ENCODE peak calls at places on chromosomes 16 and 17, in four cellular contexts. E is naive thymus-derived CD8-positive, alpha-beta T cell; D is HFFc6; G is HEK293T. N is an unnamed sample.

GRCh38 chr17:17722081-17722905 is 41.0 kb downstream of the RAI1 start:
- DNase-seq in E (no peak), G (no peak), D (peak), N (no peak)

GRCh38 chr17:49132699-49133364 is at the start of gene B4GALNT2:
- DNase-seq in E (peak), G (no peak), D (no peak), N (no peak)

GRCh38 chr17:32206816-32207215 is 58.8 kb upstream of the RHBDL3 start:
- DNase-seq in G (no peak), E (no peak), D (no peak), N (no peak)

GRCh38 chr16:75931043-75931442 is 204.8 kb upstream of the CPHXL start:
- DNase-seq in G (no peak), D (peak), E (no peak), N (no peak)

GRCh38 chr17:69485901-69486643 is 71.6 kb downstream of the MAP2K6 start:
- DNase-seq in D (no peak), E (no peak), G (no peak), N (no peak)

GRCh38 chr16:3669067-3669466 is 14.6 kb downstream of the DNASE1 start:
- DNase-seq in E (no peak), D (no peak), G (no peak), N (no peak)

GRCh38 chr16:89325861-89326471 is 108.5 kb downstream of the ZNF778 start:
- DNase-seq in D (peak), G (no peak), E (no peak), N (no peak)

GRCh38 chr16:2799852-2800226 is 1.6 kb downstream of the PRSS41 start:
- DNase-seq in G (no peak), D (no peak), E (no peak), N (no peak)

GRCh38 chr17:5111402-5112204 is at the start of gene ZNF232:
- DNase-seq in E (peak), D (peak), G (peak), N (peak)

GRCh38 chr17:61809816-61810392 is 53.4 kb downstream of the BRIP1 start:
- DNase-seq in D (peak), E (no peak), G (no peak), N (no peak)

GRCh38 chr17:8121531-8122390 is 2.1 kb downstream of the HES7 start:
- DNase-seq in G (no peak), D (peak), E (peak), N (peak)

GRCh38 chr17:42581744-42582270 is 4.3 kb upstream of the PSMC3IP start:
- DNase-seq in D (no peak), G (no peak), E (no peak), N (no peak)

GRCh38 chr16:13122074-13122473 is 220.7 kb downstream of the SHISA9 start:
- DNase-seq in E (no peak), G (no peak), D (no peak), N (no peak)

GRCh38 chr17:39235555-39236221 is 9.9 kb upstream of the STAC2 start:
- DNase-seq in D (peak), G (peak), E (peak), N (no peak)

GRCh38 chr16:5640883-5641282 is 543.3 kb upstream of the EEF2KMT start:
- DNase-seq in G (no peak), E (no peak), D (no peak), N (no peak)

GRCh38 chr16:29986931-29987330 is 8.5 kb downstream of the HIRIP3 start:
- DNase-seq in G (no peak), D (no peak), E (no peak), N (no peak)

GRCh38 chr16:27859020-27859419 is 204.5 kb downstream of the GSG1L start:
- DNase-seq in E (no peak), G (no peak), D (no peak), N (no peak)

GRCh38 chr17:63960006-63960405 is 12.7 kb downstream of the SCN4A start:
- DNase-seq in G (no peak), E (no peak), D (no peak), N (no peak)

GRCh38 chr17:57327176-57327970 is 71.0 kb downstream of the MSI2 start:
- DNase-seq in G (no peak), E (no peak), D (no peak), N (no peak)

GRCh38 chr16:16021988-16022682 is 72.7 kb downstream of the ABCC1 start:
- DNase-seq in E (no peak), D (peak), G (peak), N (peak)

GRCh38 chr16:19810817-19811731 is 73.6 kb downstream of the GPRC5B start:
- DNase-seq in G (no peak), E (no peak), D (peak), N (no peak)

GRCh38 chr16:84967828-84968227 is 43.5 kb downstream of the ZDHHC7 start:
- DNase-seq in E (no peak), G (no peak), D (no peak), N (no peak)

GRCh38 chr16:57639172-57639571 is 10.7 kb downstream of the ADGRG1 start:
- DNase-seq in D (no peak), E (peak), G (no peak), N (peak)

GRCh38 chr17:74852237-74853047 is 7.2 kb downstream of the GRIN2C start:
- DNase-seq in E (peak), G (peak), D (no peak), N (no peak)

GRCh38 chr17:42669705-42670198 is 7.0 kb downstream of the PLEKHH3 start:
- DNase-seq in D (no peak), G (no peak), E (no peak), N (no peak)

GRCh38 chr17:71301063-71301462 is 819.8 kb upstream of the SOX9 start:
- DNase-seq in E (no peak), D (no peak), G (no peak), N (no peak)

GRCh38 chr17:78344666-78345065 is 15.2 kb downstream of the SOCS3 start:
- DNase-seq in D (no peak), G (no peak), E (no peak), N (no peak)

GRCh38 chr16:22324787-22325597 is 27.8 kb downstream of the POLR3E start:
- DNase-seq in G (no peak), D (no peak), E (no peak), N (no peak)

GRCh38 chr17:55567240-55568216 is 56.3 kb upstream of the SMIM36 start:
- DNase-seq in G (no peak), D (no peak), E (no peak), N (peak)

GRCh38 chr16:88499836-88500251 is 46.8 kb downstream of the ZFPM1 start:
- DNase-seq in E (no peak), D (no peak), G (no peak), N (peak)

GRCh38 chr17:59491353-59492090 is 73.9 kb upstream of the DHX40 start:
- DNase-seq in G (no peak), D (peak), E (no peak), N (no peak)

GRCh38 chr17:36942031-36942599 is 4.8 kb downstream of the LHX1 start:
- DNase-seq in E (no peak), D (no peak), G (no peak), N (no peak)

GRCh38 chr17:61469949-61470348 is 17.7 kb downstream of the TBX4 start:
- DNase-seq in G (no peak), D (no peak), E (no peak), N (no peak)

N was measured in left lobe of liver.